ENCODE peak calls at places on chromosome 19, in six cellular contexts. O is AG04450, K is GM13976, A is endothelial cell, F is neural progenitor cell, J is brain microvascular endothelial cell. H is an unnamed sample.

GRCh38 chr19:34475026-34475974 is 6.3 kb upstream of the WTIP start:
- DNase-seq in O (peak; percentile 61), K (no peak), A (no peak), F (no peak), J (peak; percentile 62), H (no peak)

GRCh38 chr19:48330012-48330681 is 4.8 kb downstream of the EMP3 start:
- DNase-seq in O (no peak), K (peak; percentile 83), A (peak; percentile 77), F (peak; percentile 93), J (no peak), H (peak; percentile 92)

GRCh38 chr19:7534531-7534980 is 961 bp upstream of the PNPLA6 start:
- DNase-seq in O (peak; percentile 57), K (peak; percentile 76), A (peak; percentile 59), F (peak; percentile 89), J (peak; percentile 78), H (peak; percentile 71)

GRCh38 chr19:53873451-53874383 is 6.0 kb downstream of the MYADM start:
- DNase-seq in O (no peak), K (no peak), A (no peak), F (no peak), J (no peak), H (no peak)

GRCh38 chr19:13277104-13277809 is 127.0 kb downstream of the IER2 start:
- DNase-seq in O (peak; percentile 55), K (peak; percentile 78), A (peak; percentile 70), F (peak; percentile 73), J (peak; percentile 75), H (peak; percentile 56)

GRCh38 chr19:38385057-38385803 is 2.6 kb downstream of the GGN start:
- DNase-seq in O (no peak), K (no peak), A (no peak), F (no peak), J (no peak), H (no peak)

GRCh38 chr19:37991841-37992248 is 84.8 kb downstream of the SIPA1L3 start:
- DNase-seq in O (no peak), K (no peak), A (no peak), F (no peak), J (no peak), H (no peak)

GRCh38 chr19:4089400-4089908 is 22.8 kb upstream of the ZBTB7A start:
- DNase-seq in O (no peak), K (peak; percentile 82), A (no peak), F (no peak), J (no peak), H (no peak)

GRCh38 chr19:2443785-2444182 is 13.0 kb downstream of the LMNB2 start:
- DNase-seq in O (no peak), K (no peak), A (no peak), F (no peak), J (no peak), H (no peak)

GRCh38 chr19:50921391-50922315 is 10.5 kb upstream of the KLK4 start:
- DNase-seq in O (no peak), K (no peak), A (no peak), F (peak; percentile 34), J (no peak), H (no peak)

GRCh38 chr19:8306235-8307054 is 1.7 kb downstream of the CD320 start:
- DNase-seq in O (no peak), K (no peak), A (peak; percentile 4), F (no peak), J (no peak), H (peak; percentile 8)

GRCh38 chr19:8262431-8262830 is 45.7 kb downstream of the CD320 start:
- DNase-seq in O (no peak), K (no peak), A (no peak), F (no peak), J (no peak), H (no peak)

GRCh38 chr19:8610928-8611284 is 391 bp upstream of the ADAMTS10 start:
- DNase-seq in O (no peak), K (no peak), A (no peak), F (no peak), J (no peak), H (no peak)

GRCh38 chr19:947707-948533 is 22.1 kb downstream of the ARID3A start:
- DNase-seq in O (no peak), K (peak; percentile 94), A (no peak), F (no peak), J (no peak), H (peak; percentile 9)

GRCh38 chr19:44925114-44925891 is 10.9 kb downstream of the APOC1 start:
- DNase-seq in O (no peak), K (no peak), A (no peak), F (no peak), J (no peak), H (no peak)

GRCh38 chr19:27774827-27775226 is 1438.1 kb downstream of the UQCRFS1 start:
- DNase-seq in O (no peak), K (no peak), A (no peak), F (no peak), J (no peak), H (peak; percentile 67)
- TF ChIP-seq CTCF in O (peak; percentile 23), K (no peak), A (peak; percentile 44), F (peak; percentile 19), J (peak; percentile 62), H (peak; percentile 61)

DNA sequence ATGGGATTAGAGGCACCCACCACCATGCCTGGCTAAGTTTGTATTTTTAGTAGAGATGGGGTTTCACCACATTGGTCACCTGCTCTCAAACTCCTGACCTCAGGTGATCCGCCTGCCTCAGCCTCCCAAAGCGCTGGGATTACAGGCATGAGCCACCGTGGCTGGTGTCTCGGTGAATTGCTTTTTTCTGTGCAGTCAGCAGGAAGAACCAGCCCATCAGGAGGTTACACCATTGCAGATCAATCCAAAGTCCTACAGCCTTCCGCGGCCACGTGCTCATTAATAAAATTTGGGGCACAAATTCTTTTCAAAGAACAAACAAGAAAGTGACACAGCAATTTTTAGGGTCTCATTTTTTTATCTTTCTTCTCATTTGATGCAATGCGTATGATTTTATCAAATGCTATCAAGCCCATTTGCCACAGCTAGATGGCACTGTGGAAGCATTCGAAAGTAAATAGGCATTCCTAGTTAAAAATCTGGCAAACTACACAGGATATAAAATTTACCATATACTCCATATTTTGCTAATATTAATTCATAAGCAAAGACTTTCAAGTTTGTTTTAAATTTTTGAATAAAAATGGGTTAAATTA is 54.4 kb upstream of the ZNF835 start:
- DNase-seq in O (no peak), K (no peak), A (no peak), F (no peak), J (no peak), H (no peak)
- TF ChIP-seq CTCF in O (no peak), K (no peak), A (no peak), F (no peak), J (peak; percentile 14), H (peak; percentile 41)

DNA sequence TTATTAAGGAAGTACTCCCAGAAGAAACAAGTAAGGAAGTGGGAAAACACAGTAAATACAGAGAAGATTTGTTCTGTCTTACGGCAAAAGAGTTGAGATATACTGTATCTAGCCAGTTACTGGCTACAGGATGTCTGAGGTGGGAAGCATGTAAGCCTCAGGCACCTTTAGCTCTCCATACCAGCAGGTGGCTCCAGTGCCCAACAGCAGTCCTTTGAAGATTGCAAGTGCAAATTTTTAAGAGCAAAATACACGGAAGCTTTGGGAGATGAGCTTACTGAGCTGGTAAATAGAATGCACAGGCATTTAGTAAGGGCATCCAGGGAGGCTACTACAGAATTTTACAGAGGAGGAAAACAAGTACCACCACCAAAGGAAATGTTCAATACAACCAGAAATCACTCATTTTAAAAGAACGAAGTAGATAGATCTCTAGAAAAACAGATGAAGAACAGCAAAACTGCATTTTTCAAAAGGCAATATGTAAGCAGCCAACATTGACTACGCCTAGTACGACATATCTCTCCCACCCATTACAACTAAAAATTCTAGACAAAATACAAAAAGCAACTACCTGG is 57.9 kb upstream of the VSTM2B start:
- DNase-seq in O (no peak), K (no peak), A (no peak), F (peak; percentile 56), J (no peak), H (peak; percentile 28)
- TF ChIP-seq CTCF in O (peak; percentile 30), K (peak; percentile 22), A (no peak), F (peak; percentile 61), J (no peak), H (peak; percentile 52)

GRCh38 chr19:49739933-49740332 is 23.2 kb downstream of the TSKS start:
- DNase-seq in O (no peak), K (no peak), A (no peak), F (no peak), J (no peak), H (no peak)

GRCh38 chr19:49744946-49745381 is 18.1 kb downstream of the TSKS start:
- DNase-seq in O (no peak), K (no peak), A (no peak), F (no peak), J (no peak), H (peak; percentile 55)

GRCh38 chr19:49741210-49741844 is 21.8 kb downstream of the TSKS start:
- DNase-seq in O (no peak), K (no peak), A (no peak), F (no peak), J (no peak), H (no peak)

GRCh38 chr19:49738242-49738641 is 24.9 kb downstream of the TSKS start:
- DNase-seq in O (no peak), K (no peak), A (no peak), F (no peak), J (no peak), H (no peak)

DNA sequence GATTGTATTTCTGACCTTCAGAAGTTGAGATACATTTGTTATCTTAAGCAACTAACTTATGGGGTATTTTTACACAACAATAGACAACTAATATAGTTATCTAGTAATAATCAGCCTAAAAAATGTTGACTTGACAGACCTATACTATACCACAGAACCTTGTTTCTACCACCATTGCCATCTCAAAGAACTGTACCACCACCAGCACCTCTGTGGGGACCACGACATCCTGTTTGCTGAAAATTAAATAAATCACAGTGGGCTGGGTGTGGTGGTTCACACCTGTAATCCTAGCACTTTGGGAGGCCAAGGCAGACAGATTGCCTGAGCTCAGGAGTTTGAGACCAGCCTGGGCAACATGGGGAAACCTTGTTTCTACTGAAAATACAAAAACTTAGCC is 24.0 kb downstream of the TSKS start:
- DNase-seq in O (no peak), K (no peak), A (no peak), F (no peak), J (no peak), H (no peak)
- TF ChIP-seq CTCF in O (no peak), K (no peak), A (no peak), F (no peak), J (no peak), H (no peak)

H was measured in BE2C.